ENCODE peak calls at places on chromosome 2, in six cellular contexts. O, J, I, R, C and A are unnamed samples.

GRCh38 chr2:9737053-9737875 is 106.0 kb upstream of the TAF1B start:
- DNase-seq in O (no peak), C (no peak), J (no peak), R (peak; percentile 63), I (peak; percentile 47), A (no peak)

GRCh38 chr2:132814651-132815050 is 144.6 kb upstream of the LYPD1 start:
- DNase-seq in I (no peak), O (no peak), J (no peak), R (no peak), C (no peak), A (no peak)

GRCh38 chr2:45390433-45390832 is 220.6 kb downstream of the SRBD1 start:
- DNase-seq in C (no peak), J (no peak), I (no peak), O (no peak), R (no peak), A (no peak)

GRCh38 chr2:178194600-178195389 is 483 bp downstream of the OSBPL6 start:
- DNase-seq in I (peak; percentile 7), R (peak; percentile 56), O (no peak), J (no peak), C (peak; percentile 79), A (peak; percentile 70)

GRCh38 chr2:170714156-170715061 is 728 bp upstream of the SP5 start:
- DNase-seq in R (no peak), J (no peak), I (no peak), C (peak; percentile 30), O (no peak), A (peak; percentile 82)

GRCh38 chr2:112640800-112641675 is 4.7 kb upstream of the SLC20A1 start:
- DNase-seq in C (no peak), R (peak; percentile 97), O (no peak), I (no peak), J (no peak), A (peak; percentile 61)

GRCh38 chr2:168848220-168848619 is 42.0 kb downstream of the SPC25 start:
- DNase-seq in C (peak; percentile 44), I (no peak), O (no peak), R (peak; percentile 5), J (no peak), A (no peak)

GRCh38 chr2:40361478-40361877 is 90.4 kb downstream of the SLC8A1 start:
- DNase-seq in C (no peak), J (no peak), O (no peak), R (no peak), I (no peak), A (no peak)

GRCh38 chr2:19863303-19864041 is 38.3 kb downstream of the TTC32 start:
- DNase-seq in J (peak; percentile 49), O (peak; percentile 93), I (peak; percentile 67), R (peak; percentile 75), C (peak; percentile 82), A (peak; percentile 85)

GRCh38 chr2:64876137-64876647 is 113.0 kb upstream of the SLC1A4 start:
- DNase-seq in C (peak; percentile 25), J (no peak), I (no peak), R (peak; percentile 83), O (peak; percentile 74), A (no peak)

GRCh38 chr2:188383158-188383557 is 91.5 kb downstream of the GULP1 start:
- DNase-seq in I (no peak), O (no peak), R (peak; percentile 27), C (no peak), J (no peak), A (no peak)

GRCh38 chr2:171134624-171135230 is 26.0 kb downstream of the TLK1 start:
- DNase-seq in O (no peak), R (no peak), I (no peak), C (no peak), J (no peak), A (no peak)

GRCh38 chr2:196131384-196131861 is 40.0 kb downstream of the STK17B start:
- DNase-seq in O (no peak), C (no peak), J (peak; percentile 41), R (peak; percentile 59), I (peak; percentile 67), A (no peak)

GRCh38 chr2:67379048-67379447 is 18.1 kb upstream of the ETAA1 start:
- DNase-seq in J (no peak), O (no peak), R (no peak), C (no peak), I (no peak), A (no peak)

GRCh38 chr2:37971971-37972370 is 46.9 kb downstream of the RMDN2 start:
- DNase-seq in I (no peak), C (no peak), R (no peak), J (no peak), O (no peak), A (no peak)

GRCh38 chr2:33605059-33605458 is 6.0 kb upstream of the FAM98A start:
- DNase-seq in J (no peak), I (no peak), C (no peak), O (no peak), R (no peak), A (no peak)

GRCh38 chr2:121562269-121563176 is 31.8 kb downstream of the RNU4ATAC start:
- DNase-seq in J (no peak), O (no peak), I (peak; percentile 26), C (no peak), R (no peak), A (no peak)

GRCh38 chr2:61898810-61899209 is 6.7 kb upstream of the COMMD1 start:
- DNase-seq in J (no peak), I (peak; percentile 43), R (peak; percentile 10), O (no peak), C (no peak), A (no peak)